ENCODE peak calls at places on chromosomes 13 and 19, in seven cellular contexts. One of them, this sample, is unnamed.

GRCh38 chr13:104106705-104107393 is 1040.6 kb upstream of the SLC10A2 start:
- DNase-seq in pancreas: no peak
- DNase-seq in cardiac muscle cell: peak
- DNase-seq in AG04449: no peak
- DNase-seq in A673: no peak
- DNase-seq in fibroblast of lung: peak
- DNase-seq in nephron progenitor cell: no peak
- DNase-seq in this sample: peak

GRCh38 chr13:92137519-92137918 is 739.1 kb downstream of the GPC5 start:
- DNase-seq in pancreas: no peak
- DNase-seq in cardiac muscle cell: peak
- DNase-seq in AG04449: no peak
- DNase-seq in A673: no peak
- DNase-seq in fibroblast of lung: peak
- DNase-seq in nephron progenitor cell: peak
- DNase-seq in this sample: no peak

GRCh38 chr19:46955114-46955812 is 64.4 kb upstream of the NPAS1 start:
- DNase-seq in pancreas: no peak
- DNase-seq in cardiac muscle cell: peak
- DNase-seq in AG04449: no peak
- DNase-seq in A673: peak
- DNase-seq in fibroblast of lung: peak
- DNase-seq in nephron progenitor cell: no peak
- DNase-seq in this sample: no peak

GRCh38 chr19:21321996-21322395 is 7.2 kb downstream of the ZNF708 start:
- DNase-seq in pancreas: no peak
- DNase-seq in cardiac muscle cell: peak
- DNase-seq in AG04449: no peak
- DNase-seq in A673: no peak
- DNase-seq in fibroblast of lung: peak
- DNase-seq in nephron progenitor cell: no peak
- DNase-seq in this sample: no peak

GRCh38 chr19:52963229-52963760 is 614 bp upstream of the ZNF816 start:
- DNase-seq in pancreas: peak
- DNase-seq in cardiac muscle cell: no peak
- DNase-seq in AG04449: no peak
- DNase-seq in A673: peak
- DNase-seq in fibroblast of lung: no peak
- DNase-seq in nephron progenitor cell: peak
- DNase-seq in this sample: no peak

GRCh38 chr19:16258440-16258903 is 60.8 kb downstream of the AP1M1 start:
- DNase-seq in pancreas: no peak
- DNase-seq in cardiac muscle cell: peak
- DNase-seq in AG04449: no peak
- DNase-seq in A673: no peak
- DNase-seq in fibroblast of lung: no peak
- DNase-seq in nephron progenitor cell: no peak
- DNase-seq in this sample: no peak

GRCh38 chr19:48290341-48290922 is 20.6 kb downstream of the ZNF114 start:
- DNase-seq in pancreas: no peak
- DNase-seq in cardiac muscle cell: peak
- DNase-seq in AG04449: no peak
- DNase-seq in A673: peak
- DNase-seq in fibroblast of lung: peak
- DNase-seq in nephron progenitor cell: peak
- DNase-seq in this sample: no peak

GRCh38 chr19:47631681-47632446 is 22.9 kb downstream of the BICRA start:
- DNase-seq in pancreas: no peak
- DNase-seq in cardiac muscle cell: peak
- DNase-seq in AG04449: no peak
- DNase-seq in A673: no peak
- DNase-seq in fibroblast of lung: no peak
- DNase-seq in nephron progenitor cell: no peak
- DNase-seq in this sample: no peak

GRCh38 chr19:44796701-44797115 is 12.2 kb upstream of the BCAM start:
- DNase-seq in pancreas: no peak
- DNase-seq in cardiac muscle cell: peak
- DNase-seq in AG04449: no peak
- DNase-seq in A673: no peak
- DNase-seq in fibroblast of lung: peak
- DNase-seq in nephron progenitor cell: no peak
- DNase-seq in this sample: no peak

GRCh38 chr13:59888408-59888807 is 275.3 kb downstream of the DIAPH3 start:
- DNase-seq in pancreas: no peak
- DNase-seq in cardiac muscle cell: no peak
- DNase-seq in AG04449: no peak
- DNase-seq in A673: no peak
- DNase-seq in fibroblast of lung: no peak
- DNase-seq in nephron progenitor cell: no peak
- DNase-seq in this sample: no peak

GRCh38 chr19:3821857-3822364 is 35.7 kb upstream of the MATK start:
- DNase-seq in pancreas: peak
- DNase-seq in cardiac muscle cell: peak
- DNase-seq in AG04449: no peak
- DNase-seq in A673: peak
- DNase-seq in fibroblast of lung: no peak
- DNase-seq in nephron progenitor cell: peak
- DNase-seq in this sample: peak

GRCh38 chr19:42079886-42080763 is 4.2 kb downstream of the ZNF574 start:
- DNase-seq in pancreas: no peak
- DNase-seq in cardiac muscle cell: no peak
- DNase-seq in AG04449: no peak
- DNase-seq in A673: no peak
- DNase-seq in fibroblast of lung: no peak
- DNase-seq in nephron progenitor cell: no peak
- DNase-seq in this sample: no peak
- TF ChIP-seq CTCF in pancreas: no peak
- TF ChIP-seq CTCF in cardiac muscle cell: no peak
- TF ChIP-seq CTCF in AG04449: no peak
- TF ChIP-seq CTCF in A673: no peak
- TF ChIP-seq CTCF in fibroblast of lung: no peak
- TF ChIP-seq CTCF in nephron progenitor cell: no peak
- TF ChIP-seq CTCF in this sample: no peak

GRCh38 chr13:109135018-109135417 is 505.6 kb downstream of the MYO16 start:
- DNase-seq in pancreas: no peak
- DNase-seq in cardiac muscle cell: no peak
- DNase-seq in AG04449: no peak
- DNase-seq in A673: no peak
- DNase-seq in fibroblast of lung: no peak
- DNase-seq in nephron progenitor cell: no peak
- DNase-seq in this sample: no peak
- TF ChIP-seq CTCF in pancreas: no peak
- TF ChIP-seq CTCF in cardiac muscle cell: no peak
- TF ChIP-seq CTCF in AG04449: peak
- TF ChIP-seq CTCF in A673: peak
- TF ChIP-seq CTCF in fibroblast of lung: no peak
- TF ChIP-seq CTCF in nephron progenitor cell: no peak
- TF ChIP-seq CTCF in this sample: no peak

GRCh38 chr13:71320452-71320851 is 546.6 kb downstream of the DACH1 start:
- DNase-seq in pancreas: no peak
- DNase-seq in cardiac muscle cell: peak
- DNase-seq in AG04449: no peak
- DNase-seq in A673: peak
- DNase-seq in fibroblast of lung: no peak
- DNase-seq in nephron progenitor cell: no peak
- DNase-seq in this sample: peak
- TF ChIP-seq CTCF in pancreas: no peak
- TF ChIP-seq CTCF in cardiac muscle cell: peak
- TF ChIP-seq CTCF in AG04449: no peak
- TF ChIP-seq CTCF in A673: peak
- TF ChIP-seq CTCF in fibroblast of lung: peak
- TF ChIP-seq CTCF in nephron progenitor cell: no peak
- TF ChIP-seq CTCF in this sample: no peak

GRCh38 chr19:43503501-43504425 is 783 bp downstream of the PHLDB3 start:
- DNase-seq in pancreas: peak
- DNase-seq in cardiac muscle cell: peak
- DNase-seq in AG04449: peak
- DNase-seq in A673: peak
- DNase-seq in fibroblast of lung: peak
- DNase-seq in nephron progenitor cell: peak
- DNase-seq in this sample: peak
- TF ChIP-seq CTCF in pancreas: no peak
- TF ChIP-seq CTCF in cardiac muscle cell: no peak
- TF ChIP-seq CTCF in AG04449: no peak
- TF ChIP-seq CTCF in A673: peak
- TF ChIP-seq CTCF in fibroblast of lung: no peak
- TF ChIP-seq CTCF in nephron progenitor cell: no peak
- TF ChIP-seq CTCF in this sample: no peak

GRCh38 chr19:58499021-58499927 is 12.5 kb downstream of the SLC27A5 start:
- DNase-seq in pancreas: peak
- DNase-seq in cardiac muscle cell: peak
- DNase-seq in AG04449: peak
- DNase-seq in A673: peak
- DNase-seq in fibroblast of lung: peak
- DNase-seq in nephron progenitor cell: peak
- DNase-seq in this sample: peak
- TF ChIP-seq CTCF in pancreas: no peak
- TF ChIP-seq CTCF in cardiac muscle cell: peak
- TF ChIP-seq CTCF in AG04449: no peak
- TF ChIP-seq CTCF in A673: peak
- TF ChIP-seq CTCF in fibroblast of lung: peak
- TF ChIP-seq CTCF in nephron progenitor cell: peak
- TF ChIP-seq CTCF in this sample: no peak

DNA sequence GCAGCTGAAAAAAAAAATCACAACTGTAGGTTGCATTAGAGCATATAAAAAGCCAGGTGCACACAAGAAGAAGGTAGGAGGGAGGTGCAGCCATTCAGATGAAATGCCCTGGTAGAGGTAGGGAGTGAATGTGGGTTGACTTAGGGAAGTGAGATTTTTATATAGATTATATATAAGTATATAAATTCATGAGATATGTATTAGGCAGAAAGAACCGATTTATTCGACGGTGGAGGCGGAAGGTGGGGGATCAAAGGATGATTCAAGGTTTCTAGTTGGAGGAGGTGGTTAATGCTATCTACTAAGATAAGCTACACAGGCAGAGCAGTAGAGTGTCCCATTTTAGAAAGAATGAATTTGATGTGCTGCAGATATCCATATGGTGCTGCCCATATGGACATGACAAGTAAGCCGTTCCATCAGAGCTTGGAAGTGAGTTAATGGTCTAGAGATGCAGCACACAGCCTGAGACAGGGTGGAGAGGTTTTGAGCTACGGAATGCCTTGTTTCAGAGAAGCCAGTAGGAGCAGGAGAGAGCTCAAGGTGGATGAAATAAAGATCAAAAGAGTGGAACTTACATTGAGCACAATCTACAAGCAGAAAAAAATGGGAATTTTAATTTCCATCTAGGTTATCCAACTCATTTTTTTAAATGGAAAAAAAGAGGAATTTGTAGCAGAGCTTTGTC is 177.4 kb downstream of the PCDH9 start:
- DNase-seq in pancreas: no peak
- DNase-seq in cardiac muscle cell: no peak
- DNase-seq in AG04449: no peak
- DNase-seq in A673: no peak
- DNase-seq in fibroblast of lung: no peak
- DNase-seq in nephron progenitor cell: no peak
- DNase-seq in this sample: no peak
- TF ChIP-seq CTCF in pancreas: no peak
- TF ChIP-seq CTCF in cardiac muscle cell: no peak
- TF ChIP-seq CTCF in AG04449: no peak
- TF ChIP-seq CTCF in A673: no peak
- TF ChIP-seq CTCF in fibroblast of lung: no peak
- TF ChIP-seq CTCF in nephron progenitor cell: no peak
- TF ChIP-seq CTCF in this sample: no peak

DNA sequence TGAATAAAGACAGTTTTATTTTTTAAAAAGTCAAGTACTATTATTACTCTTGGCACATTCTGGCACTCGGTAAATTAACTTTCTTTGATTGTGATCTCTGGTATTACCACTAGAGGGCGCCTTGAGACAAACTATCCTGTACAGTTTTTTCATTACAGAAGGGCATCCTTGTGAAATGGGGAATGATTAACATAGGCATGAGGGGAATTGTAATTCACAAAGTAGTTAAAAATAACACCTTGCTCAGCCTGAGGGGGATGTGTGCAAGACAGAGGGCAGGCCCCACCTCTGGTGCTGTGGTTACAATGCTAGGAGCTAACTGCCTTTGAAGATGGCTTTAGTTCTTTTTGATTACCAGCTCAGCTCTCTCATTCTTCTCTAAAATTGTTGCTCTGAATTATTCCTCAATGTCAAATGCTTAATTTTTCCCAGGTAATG is 24.2 kb upstream of the C1QTNF9B start:
- DNase-seq in pancreas: no peak
- DNase-seq in cardiac muscle cell: peak
- DNase-seq in AG04449: no peak
- DNase-seq in A673: peak
- DNase-seq in fibroblast of lung: peak
- DNase-seq in nephron progenitor cell: no peak
- DNase-seq in this sample: peak
- TF ChIP-seq CTCF in pancreas: peak
- TF ChIP-seq CTCF in cardiac muscle cell: peak
- TF ChIP-seq CTCF in AG04449: peak
- TF ChIP-seq CTCF in A673: peak
- TF ChIP-seq CTCF in fibroblast of lung: peak
- TF ChIP-seq CTCF in nephron progenitor cell: peak
- TF ChIP-seq CTCF in this sample: peak